ENCODE peak calls at places on chromosomes 1 and 21, in four cellular contexts. T, X, Q and L are unnamed samples.
A peak's percentile ranks its signal among the peaks of the same experiment; 100 is the strongest.

GRCh38 chr1:58290685-58291372 is 255.7 kb downstream of the OMA1 start:
- DNase-seq in T (no peak), X (no peak), Q (no peak), L (peak; percentile 32)

GRCh38 chr1:106651028-106651752 is 405.3 kb upstream of the PRMT6 start:
- DNase-seq in T (no peak), Q (no peak), X (no peak), L (no peak)

GRCh38 chr1:31875636-31876236 is 59.9 kb upstream of the SPOCD1 start:
- DNase-seq in Q (no peak), X (no peak), T (no peak), L (no peak)

GRCh38 chr1:207018707-207019106 is 13.8 kb downstream of the C1orf116 start:
- DNase-seq in Q (no peak), X (no peak), T (no peak), L (no peak)

GRCh38 chr21:24375201-24375600 is 1232.1 kb downstream of the MRPL39 start:
- DNase-seq in T (no peak), Q (no peak), X (no peak), L (no peak)

GRCh38 chr1:248136811-248137210 is 8.1 kb upstream of the OR2M5 start:
- DNase-seq in T (no peak), X (no peak), Q (no peak), L (no peak)

GRCh38 chr1:96376846-96377245 is 344.7 kb upstream of the PTBP2 start:
- DNase-seq in X (no peak), Q (no peak), T (no peak), L (no peak)

GRCh38 chr1:240682843-240683242 is 70.9 kb upstream of the GREM2 start:
- DNase-seq in X (no peak), Q (no peak), T (no peak), L (no peak)

GRCh38 chr1:160191756-160192155 is 1.4 kb downstream of the CASQ1 start:
- DNase-seq in X (no peak), T (no peak), Q (no peak), L (no peak)

GRCh38 chr1:203179328-203180009 is 3.8 kb upstream of the MYBPH start:
- DNase-seq in X (no peak), Q (no peak), T (peak; percentile 59), L (no peak)

GRCh38 chr1:229349463-229350385 is 6.9 kb upstream of the CCSAP start:
- DNase-seq in Q (no peak), T (no peak), X (no peak), L (no peak)

GRCh38 chr1:159752135-159752580 is 28.6 kb upstream of the DUSP23 start:
- DNase-seq in T (peak; percentile 82), Q (peak; percentile 85), X (no peak), L (peak; percentile 75)

GRCh38 chr1:233394860-233395717 is 67.6 kb downstream of the MAP3K21 start:
- DNase-seq in X (no peak), T (no peak), Q (no peak), L (no peak)

GRCh38 chr21:46375560-46376230 is 51.7 kb downstream of the PCNT start:
- DNase-seq in T (no peak), Q (peak; percentile 51), X (no peak), L (no peak)

GRCh38 chr1:231550448-231550781 is 21.9 kb downstream of the TSNAX start:
- DNase-seq in X (no peak), Q (no peak), T (no peak), L (no peak)

GRCh38 chr1:162171078-162171477 is 101.6 kb downstream of the NOS1AP start:
- DNase-seq in Q (no peak), X (no peak), T (no peak), L (no peak)

GRCh38 chr1:226702318-226702956 is 36.6 kb downstream of the ITPKB start:
- DNase-seq in T (no peak), Q (peak; percentile 85), X (peak; percentile 40), L (no peak)

GRCh38 chr1:62241357-62242131 is 46.9 kb downstream of the L1TD1 start:
- DNase-seq in X (no peak), Q (no peak), T (no peak), L (peak; percentile 47)

GRCh38 chr1:156964431-156964830 is 44.0 kb downstream of the LRRC71 start:
- DNase-seq in X (no peak), T (no peak), Q (no peak), L (no peak)

GRCh38 chr1:9013824-9014223 is 12.4 kb downstream of the SLC2A7 start:
- DNase-seq in X (no peak), T (no peak), Q (no peak), L (no peak)

GRCh38 chr21:38341546-38342012 is 84.8 kb downstream of the KCNJ15 start:
- DNase-seq in Q (no peak), T (peak; percentile 97), X (no peak), L (no peak)

GRCh38 chr1:19768321-19769210 is 31.1 kb downstream of the TMCO4 start:
- DNase-seq in T (no peak), Q (no peak), X (no peak), L (no peak)

GRCh38 chr1:82979593-82980230 is 1019.2 kb downstream of the TTLL7 start:
- DNase-seq in Q (no peak), X (no peak), T (no peak), L (no peak)

GRCh38 chr1:222053790-222054294 is 312.0 kb upstream of the DUSP10 start:
- DNase-seq in T (no peak), Q (no peak), X (no peak), L (no peak)

GRCh38 chr1:7207875-7208646 is 422.8 kb downstream of the CAMTA1 start:
- DNase-seq in X (no peak), T (no peak), Q (no peak), L (peak; percentile 42)

GRCh38 chr1:156177918-156178654 is 15.8 kb upstream of the SLC25A44 start:
- DNase-seq in T (no peak), X (no peak), Q (no peak), L (no peak)

GRCh38 chr1:235643837-235644692 is 5.5 kb downstream of the GNG4 start:
- DNase-seq in X (no peak), T (no peak), Q (peak; percentile 50), L (no peak)

GRCh38 chr1:24212376-24212775 is 25.3 kb upstream of the IFNLR1 start:
- DNase-seq in T (no peak), Q (no peak), X (no peak), L (no peak)

GRCh38 chr1:93713247-93713764 is 31.7 kb upstream of the BCAR3 start:
- DNase-seq in Q (no peak), X (no peak), T (no peak), L (no peak)

GRCh38 chr1:200634449-200635122 is 14.0 kb upstream of the KIF14 start:
- DNase-seq in Q (no peak), T (no peak), X (no peak), L (no peak)

GRCh38 chr1:192489046-192489445 is 86.5 kb upstream of the RGS1 start:
- DNase-seq in Q (no peak), T (no peak), X (no peak), L (no peak)

GRCh38 chr1:172004671-172005070 is 163.4 kb downstream of the DNM3 start:
- DNase-seq in T (no peak), Q (no peak), X (no peak), L (no peak)

GRCh38 chr1:183674339-183674738 is 21.2 kb upstream of the APOBEC4 start:
- DNase-seq in T (no peak), X (no peak), Q (peak; percentile 72), L (no peak)

DNA sequence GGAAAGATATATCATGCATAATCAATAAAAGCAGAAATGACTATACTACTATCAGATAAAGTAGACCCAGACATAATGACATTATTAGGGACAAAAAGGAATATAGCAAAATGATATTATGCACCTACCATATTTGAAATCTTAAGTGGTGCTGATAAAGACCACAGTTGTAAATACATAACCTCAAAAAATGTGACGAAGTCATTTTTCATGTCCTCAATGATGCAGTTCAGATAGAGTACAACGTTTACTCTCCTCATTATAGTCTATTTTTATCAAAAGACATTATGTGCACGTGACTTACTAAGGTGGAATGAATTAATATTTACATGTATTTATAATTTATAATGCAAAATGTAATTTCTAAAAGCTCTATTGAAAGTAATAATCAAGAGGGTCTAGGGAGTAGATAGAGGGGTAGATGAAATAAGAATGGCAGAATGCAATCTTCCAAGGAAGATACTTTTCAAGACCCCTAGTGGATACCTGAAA is 61.7 kb upstream of the TNFSF4 start:
- DNase-seq in Q (no peak), X (no peak), T (no peak), L (no peak)
- H3K27ac ChIP-seq in Q (no peak overlapping the region), X (no peak overlapping the region), T (no peak overlapping the region), L (no peak overlapping the region)

DNA sequence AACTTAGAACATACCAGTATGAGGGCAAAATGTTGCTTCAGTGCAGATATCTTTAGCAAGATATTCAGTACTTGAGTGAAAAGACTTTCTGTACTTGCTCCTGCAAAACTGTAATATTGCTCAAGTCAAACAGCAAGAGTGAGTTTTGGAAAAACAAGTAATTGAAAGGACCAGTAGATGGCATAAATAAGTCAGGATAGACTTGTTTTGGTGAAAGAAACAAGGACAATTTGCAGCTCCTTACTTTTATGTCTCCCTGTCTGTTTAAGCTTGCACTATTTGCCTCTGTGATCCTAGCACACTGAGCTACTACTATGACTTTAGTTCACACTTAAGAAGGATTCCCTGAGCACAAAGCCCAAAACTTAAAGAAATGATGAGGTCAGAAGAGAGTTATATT is 39.1 kb downstream of the IFI44 start:
- DNase-seq in Q (no peak), X (no peak), T (no peak), L (no peak)
- TF ChIP-seq CTCF in Q (no peak), X (peak; percentile 40), T (no peak), L (no peak)

DNA sequence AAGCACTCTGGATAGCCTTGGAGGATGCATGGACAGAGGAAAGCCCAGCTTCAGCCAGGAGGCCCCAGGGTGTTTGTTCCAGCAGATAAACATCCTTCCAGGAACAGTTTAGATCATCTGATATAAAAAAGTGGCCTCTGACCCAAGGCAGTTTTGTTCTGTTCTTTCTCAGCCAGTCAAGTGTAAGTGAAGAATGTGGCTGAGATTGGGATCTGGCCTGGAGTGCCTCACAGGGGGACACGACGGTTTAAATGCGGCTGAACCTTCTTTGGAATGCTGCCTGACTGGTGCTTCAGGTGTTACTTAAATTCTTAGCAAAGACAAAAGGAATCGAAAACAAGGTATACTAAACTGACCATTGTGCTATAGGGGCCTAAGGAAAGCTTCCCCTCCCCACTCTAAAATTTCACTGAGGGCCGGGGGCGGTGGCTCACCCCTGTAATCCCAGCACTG is 58.2 kb upstream of the VTCN1 start:
- DNase-seq in X (no peak), T (no peak), Q (no peak), L (no peak)
- H3K27ac ChIP-seq in X (no peak overlapping the region), T (no peak overlapping the region), Q (no peak overlapping the region), L (no peak overlapping the region)

GRCh38 chr21:44761011-44761729 is 40.5 kb downstream of the UBE2G2 start:
- DNase-seq in Q (no peak), X (no peak), T (peak; percentile 38), L (no peak)
- TF ChIP-seq CTCF in Q (no peak), X (no peak), T (no peak), L (no peak)

GRCh38 chr1:86833461-86834215 is 80.3 kb downstream of the SELENOF start:
- DNase-seq in T (peak; percentile 78), Q (peak; percentile 87), X (peak; percentile 58), L (peak; percentile 76)
- H3K27ac ChIP-seq in T (no peak overlapping the region), Q (no peak overlapping the region), X (no peak overlapping the region), L (no peak overlapping the region)

GRCh38 chr1:154567386-154568164 is at the start of gene CHRNB2:
- DNase-seq in T (peak; percentile 72), Q (peak; percentile 70), X (peak; percentile 43), L (peak; percentile 56)
- TF ChIP-seq CTCF in T (no peak), Q (no peak), X (peak; percentile 23), L (no peak)

GRCh38 chr1:44760876-44761275 is 14.5 kb upstream of the RPS8 start:
- DNase-seq in Q (no peak), X (no peak), T (no peak), L (no peak)

GRCh38 chr1:44757420-44757819 is 17.8 kb downstream of the KIF2C start:
- DNase-seq in T (no peak), Q (no peak), X (no peak), L (no peak)

GRCh38 chr1:44759077-44759476 is 16.3 kb upstream of the RPS8 start:
- DNase-seq in Q (no peak), X (no peak), T (no peak), L (no peak)
- H3K27ac ChIP-seq in Q (no peak overlapping the region), X (no peak overlapping the region), T (no peak overlapping the region), L (no peak overlapping the region)